ENCODE peak calls at places on chromosomes 4 and X, in eight cellular contexts. D is endothelial cell of umbilical vein, V is glomerular endothelial cell, X is kidney epithelial cell, W is cardiac muscle cell, I is spleen, J is left colon, B is NB4. F is an unnamed sample.

GRCh38 chrX:19064175-19064574 is 58.1 kb downstream of the ADGRG2 start:
- DNase-seq in B (peak; percentile 13), J (no peak), I (no peak), V (no peak), D (no peak), W (peak; percentile 18), X (no peak), F (no peak)

GRCh38 chrX:44989995-44990770 is 117.2 kb downstream of the KDM6A start:
- DNase-seq in W (no peak), I (no peak), J (no peak), D (no peak), V (no peak), B (peak; percentile 26), X (no peak), F (peak; percentile 6)

GRCh38 chrX:10326578-10326977 is 169.8 kb downstream of the CLCN4 start:
- DNase-seq in J (no peak), W (peak; percentile 69), B (peak; percentile 30), X (no peak), D (peak; percentile 1), I (no peak), V (no peak), F (peak; percentile 20)

GRCh38 chrX:50157545-50158125 is 43.2 kb downstream of the AKAP4 start:
- DNase-seq in J (peak; percentile 60), B (no peak), W (peak; percentile 26), D (no peak), X (no peak), I (no peak), V (no peak), F (peak; percentile 19)

GRCh38 chr4:3487861-3488260 is 24.8 kb downstream of the DOK7 start:
- DNase-seq in B (no peak), I (no peak), X (no peak), J (no peak), V (no peak), D (no peak), W (no peak), F (no peak)

GRCh38 chrX:10242036-10242435 is 85.3 kb downstream of the CLCN4 start:
- DNase-seq in D (no peak), X (no peak), I (no peak), B (no peak), W (no peak), V (no peak), J (no peak), F (no peak)

GRCh38 chr4:122224348-122224747 is 72.2 kb downstream of the BLTP1 start:
- DNase-seq in J (no peak), I (no peak), X (no peak), B (no peak), V (no peak), W (peak; percentile 21), D (peak; percentile 17), F (peak; percentile 34)

GRCh38 chr4:3315566-3315965 is 22.7 kb downstream of the RGS12 start:
- DNase-seq in V (no peak), W (no peak), X (no peak), B (no peak), J (no peak), I (peak; percentile 55), D (no peak), F (no peak)

GRCh38 chr4:146342600-146343192 is 128.4 kb downstream of the REELD1 start:
- DNase-seq in B (peak; percentile 38), I (no peak), V (no peak), D (peak; percentile 70), J (no peak), X (no peak), W (peak; percentile 68), F (peak; percentile 57)

GRCh38 chrX:111372065-111372464 is 39.9 kb downstream of the DCX start:
- DNase-seq in D (no peak), X (no peak), V (no peak), I (no peak), B (no peak), W (no peak), J (no peak), F (no peak)

GRCh38 chr4:6619116-6619465 is 21.4 kb upstream of the MRFAP1 start:
- DNase-seq in W (no peak), J (no peak), B (no peak), X (no peak), I (no peak), V (no peak), D (no peak), F (no peak)

GRCh38 chrX:149962859-149963757 is 24.8 kb upstream of the EOLA2 start:
- DNase-seq in D (peak; percentile 59), X (no peak), V (no peak), I (no peak), J (peak; percentile 41), W (peak; percentile 70), B (peak; percentile 49), F (peak; percentile 41)

GRCh38 chr4:8773124-8773931 is 98.3 kb downstream of the HMX1 start:
- DNase-seq in B (no peak), W (no peak), X (no peak), I (peak; percentile 72), V (no peak), J (no peak), D (no peak), F (no peak)

GRCh38 chrX:39627257-39627656 is 470.5 kb downstream of the BCOR start:
- DNase-seq in J (no peak), B (no peak), I (no peak), D (no peak), V (no peak), X (no peak), W (no peak), F (no peak)

GRCh38 chrX:13469963-13470679 is 99.3 kb upstream of the EGFL6 start:
- DNase-seq in B (no peak), W (peak; percentile 23), V (peak; percentile 57), I (no peak), X (peak; percentile 44), D (peak; percentile 50), J (no peak), F (peak; percentile 84)

GRCh38 chrX:111743316-111743715 is 62.3 kb downstream of the ALG13 start:
- DNase-seq in X (no peak), V (no peak), J (no peak), B (peak; percentile 0), W (peak; percentile 1), I (no peak), D (no peak), F (no peak)

GRCh38 chrX:67700607-67701006 is 156.8 kb downstream of the AR start:
- DNase-seq in B (no peak), X (no peak), D (no peak), J (no peak), V (no peak), W (no peak), I (no peak), F (no peak)

GRCh38 chrX:138791551-138791950 is 80.0 kb upstream of the FGF13 start:
- DNase-seq in I (no peak), V (no peak), W (no peak), B (no peak), X (no peak), D (no peak), J (no peak), F (no peak)

GRCh38 chrX:45154462-45154861 is 46.2 kb downstream of the DIPK2B start:
- DNase-seq in D (no peak), I (no peak), J (no peak), V (no peak), B (no peak), X (no peak), W (no peak), F (no peak)

GRCh38 chrX:68832101-68832416 is 3.2 kb downstream of the EFNB1 start:
- DNase-seq in W (peak; percentile 79), I (no peak), D (peak; percentile 70), J (peak; percentile 57), V (no peak), X (peak; percentile 23), B (peak; percentile 77), F (peak; percentile 74)

GRCh38 chrX:20477836-20478532 is 211.3 kb upstream of the RPS6KA3 start:
- DNase-seq in D (no peak), B (no peak), J (peak; percentile 81), V (no peak), W (no peak), X (no peak), I (no peak), F (no peak)

GRCh38 chrX:48613502-48614160 is 16.3 kb downstream of the WDR13 start:
- DNase-seq in J (no peak), V (no peak), X (no peak), B (no peak), D (no peak), W (no peak), I (no peak), F (peak; percentile 35)

F was measured in foreskin fibroblast.